ENCODE peak calls at places on chromosomes 4 and X, in four cellular contexts. F is breast epithelium, J is uterus, O is sigmoid colon. L is an unnamed sample.

GRCh38 chr4:38424171-38424871 is 239.7 kb upstream of the KLF3 start:
- DNase-seq in F (no peak), J (no peak), O (no peak), L (no peak)

GRCh38 chr4:183256756-183257385 is 63.2 kb downstream of the CLDN22 start:
- DNase-seq in F (no peak), J (peak), O (peak), L (peak)

GRCh38 chr4:22473268-22473667 is 42.6 kb downstream of the ADGRA3 start:
- DNase-seq in F (no peak), J (no peak), O (no peak), L (no peak)

GRCh38 chr4:76977731-76978350 is 28.3 kb downstream of the SEPTIN11 start:
- DNase-seq in F (no peak), J (no peak), O (no peak), L (no peak)

GRCh38 chrX:14801136-14801535 is 71.7 kb downstream of the FANCB start:
- DNase-seq in F (no peak), J (no peak), O (no peak), L (no peak)

GRCh38 chr4:94357624-94358023 is 15.0 kb upstream of the HPGDS start:
- DNase-seq in F (no peak), J (no peak), O (no peak), L (no peak)

GRCh38 chr4:76582817-76583087 is 147.7 kb downstream of the SHROOM3 start:
- DNase-seq in F (no peak), J (no peak), O (no peak), L (no peak)

GRCh38 chr4:180106122-180106521 is 2137.1 kb upstream of the TENM3 start:
- DNase-seq in F (no peak), J (no peak), O (no peak), L (no peak)

GRCh38 chr4:65007841-65008439 is 598.7 kb upstream of the TECRL start:
- DNase-seq in F (no peak), J (no peak), O (no peak), L (no peak)

DNA sequence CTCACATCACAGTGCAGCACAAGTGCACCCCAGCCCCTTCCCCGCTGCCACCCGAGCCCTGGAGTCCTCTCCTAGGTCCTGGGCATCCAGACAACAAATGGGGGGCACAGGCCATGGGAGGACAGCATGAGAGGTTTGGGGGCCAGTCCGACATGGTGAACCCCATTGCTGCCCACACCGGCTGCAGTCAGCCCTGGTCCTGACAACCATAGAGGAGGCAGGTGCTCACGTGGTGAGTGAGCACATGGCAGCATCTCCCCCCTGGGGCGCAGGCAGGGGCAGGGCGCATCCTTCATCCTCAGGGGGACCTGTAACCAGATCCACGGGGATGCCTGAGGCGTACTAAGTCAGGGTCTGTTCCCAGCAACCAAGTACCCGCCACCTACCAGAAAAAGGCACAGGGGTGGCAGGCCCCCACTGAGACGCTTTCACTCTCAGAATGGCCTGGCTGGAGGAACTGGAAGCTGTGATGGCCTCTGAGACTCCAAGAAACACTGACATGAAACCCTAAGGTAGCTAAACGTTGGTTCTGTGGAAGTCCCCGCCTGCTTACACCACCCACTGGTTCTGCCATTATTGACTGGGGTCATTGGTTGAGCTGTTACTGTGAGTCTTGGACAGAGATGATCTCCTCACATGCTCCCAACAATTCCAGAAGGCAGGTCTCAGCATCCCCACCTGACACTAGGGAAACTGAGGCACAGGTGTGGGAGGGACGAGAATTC is 6.5 kb downstream of the ZFYVE28 start:
- DNase-seq in F (no peak), J (no peak), O (no peak), L (no peak)
- H3K27ac ChIP-seq in F (peak), J (peak), O (peak), L (no peak)

DNA sequence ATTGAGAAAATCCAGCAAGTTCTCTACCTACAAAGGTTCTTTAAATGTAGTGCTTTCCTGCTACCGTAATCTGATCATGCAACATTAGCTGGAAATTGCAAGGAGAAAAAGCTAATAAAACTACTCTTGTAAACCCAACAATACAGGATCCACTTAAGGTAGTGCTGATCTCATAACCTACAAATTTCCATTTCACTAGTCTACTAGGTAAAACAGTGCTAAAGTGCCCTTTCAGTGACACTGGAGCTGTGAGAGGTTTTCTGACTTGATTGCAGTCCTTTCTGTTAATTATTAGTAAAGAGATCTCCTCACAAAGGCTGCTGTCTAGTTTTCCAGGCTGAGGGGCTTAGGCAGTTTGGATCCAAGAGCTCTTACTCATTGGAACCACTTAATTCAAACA is 1118.7 kb downstream of the SH3BGRL start:
- DNase-seq in F (no peak), J (no peak), O (no peak), L (no peak)
- TF ChIP-seq CTCF in F (no peak), J (no peak), O (no peak), L (no peak)

DNA sequence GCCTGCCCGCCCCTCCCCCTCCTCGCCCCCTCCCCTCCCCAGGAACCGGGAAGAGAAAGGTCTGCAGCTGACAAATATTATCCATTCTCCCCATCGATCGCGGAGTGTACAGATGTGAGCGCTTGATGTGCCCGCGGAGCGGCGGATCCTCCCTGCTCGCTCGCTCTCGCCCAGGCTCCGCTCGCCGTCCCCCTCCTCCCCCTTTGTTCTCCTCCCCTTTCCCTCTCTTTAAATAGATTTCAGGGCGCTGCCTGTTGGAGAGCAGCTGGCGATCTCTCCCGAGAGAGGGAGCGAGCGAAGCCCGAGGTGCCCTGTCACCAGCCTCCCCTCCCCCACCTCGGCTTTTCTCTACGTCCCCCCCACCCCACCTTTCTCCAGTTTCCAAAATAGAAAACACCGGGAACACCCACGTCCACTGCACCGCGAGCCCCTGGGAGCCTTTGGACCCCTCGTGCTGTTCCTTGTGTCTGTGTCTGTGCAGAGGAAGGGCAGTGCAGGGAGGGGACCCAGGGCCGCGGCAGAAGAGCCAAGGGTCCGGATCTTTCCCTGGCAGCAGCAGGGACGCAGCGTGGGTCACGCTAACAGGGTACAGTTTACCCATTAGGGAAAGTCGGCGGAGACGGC is 56.6 kb upstream of the BCOR start:
- DNase-seq in F (no peak), J (peak), O (peak), L (peak)
- H3K27ac ChIP-seq in F (peak), J (peak), O (peak), L (peak)

GRCh38 chr4:130147618-130148017 is 1051.7 kb downstream of the C4orf33 start:
- DNase-seq in F (no peak), J (no peak), O (no peak), L (no peak)

GRCh38 chr4:130141651-130142050 is 1045.7 kb downstream of the C4orf33 start:
- DNase-seq in F (no peak), J (no peak), O (no peak), L (no peak)
- TF ChIP-seq CTCF in F (no peak), J (no peak), O (no peak), L (no peak)

DNA sequence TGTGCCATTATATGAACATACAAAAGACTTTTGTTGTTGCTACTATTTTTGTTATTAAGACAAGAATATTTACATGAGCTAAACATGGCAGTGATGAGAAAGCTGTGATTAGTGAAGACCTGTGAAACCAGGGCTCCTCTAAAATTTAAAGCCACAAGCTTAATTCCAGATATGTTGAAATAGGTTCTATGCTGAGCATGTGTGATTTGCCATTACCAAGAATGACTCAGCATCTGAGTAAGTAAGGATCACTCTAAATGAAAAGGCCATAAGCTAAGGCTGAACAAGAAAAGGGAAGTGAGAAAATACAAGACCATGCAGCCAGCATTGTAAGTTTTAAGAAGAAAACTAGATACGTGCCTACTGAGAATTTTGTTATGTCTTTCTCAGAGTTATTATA is 75.9 kb upstream of the CAMK2D start:
- DNase-seq in F (no peak), J (no peak), O (no peak), L (no peak)
- H3K27ac ChIP-seq in F (no peak), J (no peak), O (no peak), L (no peak)

DNA sequence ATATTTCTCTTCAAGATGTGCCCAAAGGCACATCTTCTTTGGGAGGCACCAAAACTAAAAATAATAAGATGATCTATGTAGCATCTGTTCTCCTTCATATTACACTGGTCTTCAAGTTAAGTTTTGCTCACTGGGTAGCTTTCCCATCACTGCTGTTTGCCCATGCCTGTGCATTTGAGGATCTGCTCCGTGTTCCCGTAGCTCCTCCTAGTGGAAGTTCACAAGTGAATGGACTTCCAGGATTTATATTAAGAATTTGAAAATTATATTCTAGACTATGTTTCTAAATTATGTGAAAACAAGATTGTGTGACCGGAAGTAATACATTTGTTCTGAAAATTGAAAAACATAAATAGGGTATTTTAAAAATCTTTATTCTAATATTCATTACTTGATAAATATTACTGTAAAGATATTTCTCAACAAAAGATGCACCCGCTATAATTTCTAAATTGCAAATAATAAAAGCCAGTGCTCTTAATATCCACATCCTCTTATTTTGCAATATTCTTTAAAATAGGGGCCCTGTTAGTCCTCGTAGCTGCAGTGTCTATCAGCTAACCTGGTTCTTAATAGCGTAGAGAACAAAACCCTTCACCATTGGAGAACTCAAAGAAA is 147.7 kb downstream of the RBM46 start:
- DNase-seq in F (no peak), J (no peak), O (no peak), L (no peak)
- TF ChIP-seq CTCF in F (no peak), J (no peak), O (no peak), L (no peak)

DNA sequence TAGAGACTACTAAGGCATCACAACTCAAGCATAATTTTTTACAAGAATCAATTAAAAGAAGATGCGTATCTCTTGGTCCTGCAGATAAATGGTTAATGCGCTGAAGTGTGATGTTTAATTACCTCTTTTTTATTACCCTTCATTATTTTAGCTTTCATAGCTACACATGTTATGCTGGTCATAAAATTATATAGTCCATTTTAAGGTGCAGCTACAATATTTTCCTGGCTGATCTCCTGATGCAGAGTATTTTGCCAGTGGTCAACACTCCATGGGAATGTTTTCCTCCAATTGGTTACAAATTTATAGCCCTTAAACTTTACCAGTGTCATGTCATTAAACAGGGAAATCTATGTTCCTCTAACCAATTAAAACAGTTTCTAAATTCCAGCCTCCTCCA is 1617.2 kb downstream of the PCDH7 start:
- DNase-seq in F (no peak), J (no peak), O (no peak), L (no peak)
- H3K27ac ChIP-seq in F (no peak), J (no peak), O (no peak), L (no peak)

GRCh38 chr4:122973465-122973864 is 51.1 kb upstream of the NUDT6 start:
- DNase-seq in F (no peak), J (no peak), O (no peak), L (no peak)
- TF ChIP-seq CTCF in F (no peak), J (no peak), O (no peak), L (no peak)

DNA sequence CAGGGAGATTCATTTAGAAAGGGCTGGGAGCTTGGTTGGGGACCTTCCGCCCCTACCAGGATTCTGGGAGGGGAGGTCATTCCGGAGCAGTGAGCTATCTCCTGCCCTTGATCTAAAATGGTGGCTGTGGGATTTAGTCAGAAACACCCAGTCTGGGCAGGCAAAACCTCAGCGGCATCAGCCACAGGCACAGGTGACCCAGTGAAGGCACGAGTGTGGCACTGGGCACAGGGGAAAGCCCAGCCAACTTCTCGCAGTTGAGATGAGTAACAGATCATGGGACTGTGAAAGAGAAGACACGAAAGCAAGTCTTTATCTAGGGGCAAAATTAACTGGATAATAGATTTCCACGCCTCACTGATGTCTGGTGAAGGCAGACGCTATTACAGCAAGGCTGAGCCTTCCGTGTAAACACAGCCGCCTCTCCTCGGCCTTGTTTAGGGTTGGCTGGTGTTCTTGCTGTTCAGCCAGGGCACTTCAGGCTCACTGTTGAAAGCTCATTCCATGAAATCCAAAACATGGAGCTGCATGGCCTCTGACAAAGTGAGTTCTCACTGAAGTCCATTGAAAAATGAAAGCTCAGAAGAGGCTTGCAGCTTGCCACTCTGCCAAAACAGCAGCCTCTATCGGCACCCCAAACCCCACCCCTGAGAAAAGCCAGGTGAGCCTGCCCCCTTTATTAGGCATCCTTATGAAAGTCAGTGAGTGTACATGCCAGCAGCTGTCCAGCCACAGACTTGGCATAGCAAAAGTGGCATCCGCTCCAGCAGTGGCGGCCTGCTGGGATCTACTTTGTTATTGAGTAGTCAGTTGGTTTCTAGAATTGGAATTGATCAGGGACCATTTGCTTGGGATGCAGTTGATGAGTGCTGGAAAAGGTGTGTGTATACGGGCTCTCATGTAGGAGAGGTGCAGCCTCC is 102.3 kb upstream of the MTM1 start:
- DNase-seq in F (no peak), J (no peak), O (no peak), L (peak)
- H3K27ac ChIP-seq in F (no peak), J (no peak), O (peak), L (peak)